ENCODE peak calls at places on chromosomes 1 and 21, in five cellular contexts. V is AG04450, C is psoas muscle, M is heart left ventricle, R is brain microvascular endothelial cell. F is an unnamed sample.
A peak's percentile ranks its signal among the peaks of the same experiment; 100 is the strongest.

GRCh38 chr1:77179632-77180031 is 39.6 kb downstream of the PIGK start:
- DNase-seq in M (no peak), C (no peak), R (no peak), V (no peak), F (no peak)

GRCh38 chr1:43956234-43956633 is 9.5 kb downstream of the IPO13 start:
- DNase-seq in M (no peak), C (no peak), V (no peak), R (no peak), F (no peak)

GRCh38 chr1:81679972-81680371 is 120.8 kb upstream of the ADGRL2 start:
- DNase-seq in V (no peak), R (no peak), M (no peak), C (no peak), F (no peak)

GRCh38 chr1:29688477-29689365 is 452.4 kb downstream of the PTPRU start:
- DNase-seq in V (peak; percentile 73), R (peak; percentile 81), M (no peak), C (no peak), F (no peak)

GRCh38 chr21:14526816-14527689 is 19.1 kb downstream of the SAMSN1 start:
- DNase-seq in V (no peak), C (no peak), R (no peak), M (no peak), F (peak; percentile 42)

GRCh38 chr21:33059319-33059894 is 10.5 kb upstream of the OLIG1 start:
- DNase-seq in M (no peak), C (no peak), V (no peak), R (no peak), F (peak; percentile 54)

GRCh38 chr1:68977211-68977610 is 480.3 kb upstream of the DEPDC1 start:
- DNase-seq in M (no peak), C (no peak), R (no peak), V (no peak), F (no peak)

GRCh38 chr1:109643385-109644230 is 12.3 kb upstream of the GSTM4 start:
- DNase-seq in V (no peak), C (peak; percentile 85), M (peak; percentile 85), R (peak; percentile 65), F (peak; percentile 72)

GRCh38 chr1:53341521-53341895 is 13.6 kb upstream of the LRP8 start:
- DNase-seq in V (no peak), R (no peak), M (peak; percentile 4), C (no peak), F (no peak)

GRCh38 chr1:206005234-206005633 is 2.0 kb upstream of the RAB7B start:
- DNase-seq in V (no peak), M (no peak), C (no peak), R (no peak), F (no peak)

GRCh38 chr1:91751281-91751680 is 134.7 kb downstream of the TGFBR3 start:
- DNase-seq in C (peak; percentile 40), V (no peak), R (no peak), M (peak; percentile 36), F (no peak)

GRCh38 chr1:152759453-152760173 is 1.8 kb downstream of the KPRP start:
- DNase-seq in R (no peak), M (no peak), C (no peak), V (no peak), F (no peak)

GRCh38 chr1:204447220-204447619 is 35.6 kb upstream of the PPP1R15B start:
- DNase-seq in V (no peak), M (no peak), C (no peak), R (no peak), F (no peak)
- H3K27ac ChIP-seq in V (no peak overlapping the region), M (no peak overlapping the region), C (peak overlapping the region; percentile 66), R (no peak overlapping the region), F (no peak overlapping the region)

GRCh38 chr1:47418681-47419272 is 2.7 kb downstream of the FOXE3 start:
- DNase-seq in C (no peak), V (no peak), M (no peak), R (no peak), F (no peak)
- H3K27ac ChIP-seq in C (no peak overlapping the region), V (no peak overlapping the region), M (no peak overlapping the region), R (no peak overlapping the region), F (no peak overlapping the region)

DNA sequence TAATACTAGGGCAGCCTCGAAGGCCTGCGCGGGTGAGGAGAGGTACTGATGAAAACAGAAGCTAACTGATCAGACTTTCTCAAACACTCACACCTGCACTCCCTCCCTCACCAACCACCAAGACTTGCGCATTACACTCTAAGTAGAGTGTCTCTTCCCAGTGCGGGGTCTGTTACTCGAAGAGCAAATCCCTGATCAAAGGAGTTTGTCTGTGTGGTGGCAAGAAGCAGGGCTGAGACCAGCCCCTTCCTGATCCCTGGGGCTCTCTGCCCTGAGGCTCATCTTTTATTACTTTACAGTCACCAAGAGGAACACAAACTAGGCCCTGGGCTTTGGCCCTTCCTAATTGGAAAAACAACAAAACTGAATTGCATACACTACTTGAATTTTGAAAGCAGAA is 19.5 kb upstream of the TSNAX start:
- DNase-seq in R (no peak), C (no peak), M (no peak), V (no peak), F (no peak)
- H3K27ac ChIP-seq in R (no peak overlapping the region), C (peak overlapping the region; percentile 65), M (no peak overlapping the region), V (no peak overlapping the region), F (no peak overlapping the region)

DNA sequence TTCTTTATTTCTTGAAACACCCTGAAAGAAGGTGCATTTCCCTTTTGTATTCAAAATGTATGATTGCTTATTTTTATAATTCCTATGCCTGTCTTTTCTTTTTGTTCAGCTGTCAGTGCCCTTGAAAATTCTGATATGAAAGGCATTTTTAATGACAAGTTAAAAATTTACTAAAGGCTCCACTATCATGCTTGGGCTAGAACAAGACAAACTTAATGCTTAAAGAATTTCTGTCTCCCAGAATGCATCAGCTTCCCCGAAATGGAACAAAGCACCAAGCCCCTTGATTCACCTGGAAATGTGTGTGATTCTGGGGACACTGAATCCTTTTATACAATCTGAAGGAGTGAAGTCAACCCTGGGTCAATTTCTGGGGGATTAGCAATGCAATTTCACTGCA is 457.5 kb downstream of the LMO4 start:
- DNase-seq in C (no peak), V (no peak), M (no peak), R (no peak), F (no peak)
- H3K27ac ChIP-seq in C (no peak overlapping the region), V (no peak overlapping the region), M (no peak overlapping the region), R (no peak overlapping the region), F (no peak overlapping the region)

DNA sequence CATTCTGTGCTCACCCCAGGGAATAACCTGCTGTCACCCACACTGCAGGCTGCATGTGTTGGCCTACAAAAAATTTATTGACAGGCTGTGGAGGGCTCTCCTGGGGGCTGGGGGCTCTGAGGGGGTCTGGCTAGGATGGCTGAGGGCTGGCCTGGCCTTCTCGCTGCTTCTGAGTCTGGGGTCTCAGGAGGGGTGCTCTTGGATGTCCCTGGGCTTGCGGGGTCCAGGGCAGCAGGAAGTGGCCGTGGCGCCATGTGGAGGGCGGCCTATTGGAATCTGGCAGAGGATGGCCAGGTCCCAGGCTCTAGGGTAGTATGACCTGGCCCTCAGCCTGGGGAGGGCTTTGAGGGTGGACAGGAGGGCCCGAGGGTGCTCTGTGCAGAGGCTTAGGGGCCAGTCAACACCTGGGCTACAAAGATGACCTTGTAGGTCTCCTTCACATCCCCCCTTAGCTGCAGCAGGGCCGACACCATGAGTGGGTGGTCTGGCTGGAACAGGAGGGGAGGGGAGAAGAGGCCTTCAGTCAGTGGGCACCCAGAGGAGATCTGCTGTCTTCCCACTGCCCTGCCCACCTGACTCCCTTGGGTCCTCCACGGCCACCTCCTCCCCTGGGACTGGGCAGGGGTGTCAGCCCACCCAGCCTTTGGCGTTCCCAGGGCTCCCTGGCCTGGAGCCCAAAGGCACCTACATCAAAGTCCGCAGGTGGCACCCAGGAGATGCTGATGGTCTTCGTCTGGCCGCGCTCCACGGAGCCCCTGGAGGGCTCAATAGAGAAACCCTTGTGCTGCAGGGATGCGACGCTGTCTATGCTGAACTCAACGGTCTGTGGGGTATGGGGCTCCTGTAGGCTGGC is 3.0 kb upstream of the TMEM52 start:
- DNase-seq in M (no peak), C (no peak), R (no peak), V (no peak), F (no peak)
- H3K27ac ChIP-seq in M (no peak overlapping the region), C (no peak overlapping the region), R (no peak overlapping the region), V (no peak overlapping the region), F (no peak overlapping the region)

DNA sequence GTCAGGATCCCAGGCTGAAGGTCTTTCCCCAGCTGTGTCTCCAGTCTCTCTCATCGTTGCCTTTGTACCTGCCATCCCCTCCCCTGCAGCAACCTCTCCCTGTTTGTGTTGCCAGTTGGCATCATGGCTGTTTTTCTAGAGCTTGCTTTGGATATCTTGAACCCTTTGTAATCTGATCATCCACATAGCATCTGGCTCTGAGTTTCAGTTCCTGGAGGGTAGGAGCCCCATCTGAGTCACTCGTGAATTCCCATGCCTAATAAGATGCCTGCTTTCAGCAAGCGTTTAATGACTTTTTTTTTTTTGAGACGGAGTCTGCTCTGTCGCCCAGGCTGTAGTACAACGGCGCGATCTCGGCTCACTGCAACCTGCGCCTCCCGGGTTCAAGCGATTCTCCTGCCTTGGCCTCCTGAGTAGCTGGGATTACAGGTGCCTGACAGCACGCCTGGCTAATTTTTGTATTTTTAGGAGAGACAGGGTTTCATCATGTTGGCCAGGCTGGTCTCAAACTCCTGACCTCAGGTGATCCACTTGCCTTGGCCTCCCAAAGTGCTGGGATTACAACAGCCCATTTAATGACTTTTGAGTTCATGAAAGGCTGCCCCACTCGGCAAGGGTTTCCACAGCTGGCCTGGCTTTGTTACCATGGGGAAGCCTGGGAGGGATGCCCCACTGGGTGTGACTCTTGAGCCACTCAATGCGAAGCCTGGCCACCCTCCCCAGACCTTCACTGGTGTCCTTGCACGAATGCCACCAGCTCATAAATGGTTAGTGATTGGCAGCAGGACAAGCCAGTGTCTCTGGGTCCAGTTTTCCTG is 11.9 kb downstream of the ALPL start:
- DNase-seq in M (no peak), C (no peak), R (peak; percentile 28), V (no peak), F (no peak)
- H3K27ac ChIP-seq in M (no peak overlapping the region), C (no peak overlapping the region), R (no peak overlapping the region), V (peak overlapping the region; percentile 31), F (no peak overlapping the region)

GRCh38 chr1:155463865-155464264 is 98.7 kb downstream of the ASH1L start:
- DNase-seq in V (peak; percentile 47), C (no peak), M (no peak), R (peak; percentile 83), F (no peak)
- H3K27ac ChIP-seq in V (no peak overlapping the region), C (no peak overlapping the region), M (no peak overlapping the region), R (peak overlapping the region; percentile 89), F (no peak overlapping the region)

GRCh38 chr1:240101306-240101705 is 9.6 kb downstream of the FMN2 start:
- DNase-seq in V (no peak), C (no peak), M (no peak), R (no peak), F (no peak)
- H3K27ac ChIP-seq in V (no peak overlapping the region), C (no peak overlapping the region), M (no peak overlapping the region), R (no peak overlapping the region), F (no peak overlapping the region)